ENCODE peak calls at places on chromosomes 6 and 20, in four cellular contexts. O is amniotic stem cell; H is naive thymus-derived CD4-positive, alpha-beta T cell; D is breast epithelium. Y is an unnamed sample.

GRCh38 chr20:58237318-58238182 is 9.1 kb upstream of the ANKRD60 start:
- DNase-seq in D (no peak), H (no peak), O (no peak), Y (no peak)

GRCh38 chr6:159084493-159085091 is 39.8 kb upstream of the TAGAP start:
- DNase-seq in O (no peak), H (no peak), D (no peak), Y (no peak)

GRCh38 chr20:59697082-59697481 is 92.7 kb downstream of the PHACTR3 start:
- DNase-seq in H (no peak), O (no peak), D (no peak), Y (no peak)

GRCh38 chr6:163180874-163181541 is 233.5 kb upstream of the QKI start:
- DNase-seq in O (no peak), H (no peak), D (no peak), Y (peak)

GRCh38 chr20:56800088-56800487 is 171.0 kb downstream of the TFAP2C start:
- DNase-seq in O (no peak), H (no peak), D (no peak), Y (no peak)

GRCh38 chr6:149075616-149076354 is 241.7 kb upstream of the TAB2 start:
- DNase-seq in O (no peak), D (no peak), H (no peak), Y (no peak)

GRCh38 chr6:35505985-35506384 is 6.7 kb downstream of the TULP1 start:
- DNase-seq in D (no peak), O (no peak), H (no peak), Y (no peak)

GRCh38 chr6:659716-660581 is 3.0 kb upstream of the HUS1B start:
- DNase-seq in H (peak), D (no peak), O (no peak), Y (no peak)

GRCh38 chr6:35058041-35058675 is 83.0 kb downstream of the TCP11 start:
- DNase-seq in D (no peak), H (no peak), O (no peak), Y (no peak)

GRCh38 chr6:150088481-150089154 is 19.7 kb upstream of the ULBP3 start:
- DNase-seq in D (no peak), H (no peak), O (no peak), Y (no peak)

GRCh38 chr6:159988983-159989454 is 20.1 kb downstream of the IGF2R start:
- DNase-seq in O (no peak), H (no peak), D (no peak), Y (no peak)

GRCh38 chr6:82240191-82240590 is 7.4 kb downstream of the IBTK start:
- DNase-seq in D (no peak), H (no peak), O (no peak), Y (no peak)

GRCh38 chr6:157228421-157229218 is 94.7 kb downstream of the TMEM242 start:
- DNase-seq in D (peak), O (no peak), H (no peak), Y (no peak)

GRCh38 chr6:29827579-29828470 is at the start of gene HLA-G:
- DNase-seq in H (no peak), D (no peak), O (no peak), Y (no peak)

GRCh38 chr6:27414996-27415395 is 26.4 kb downstream of the ZNF391 start:
- DNase-seq in H (no peak), D (no peak), O (no peak), Y (no peak)

GRCh38 chr20:5886788-5887187 is 63.5 kb downstream of the TRMT6 start:
- DNase-seq in D (no peak), H (no peak), O (no peak), Y (no peak)

GRCh38 chr6:117449549-117450439 is 24.1 kb upstream of the ROS1 start:
- DNase-seq in D (no peak), O (peak), H (peak), Y (peak)

GRCh38 chr6:40999498-41000070 is 39.4 kb downstream of the UNC5CL start:
- DNase-seq in H (no peak), D (no peak), O (no peak), Y (no peak)

GRCh38 chr6:149895702-149896310 is 2.1 kb downstream of the RAET1E start:
- DNase-seq in H (peak), O (no peak), D (no peak), Y (no peak)

GRCh38 chr20:24208652-24209051 is 220.1 kb upstream of the GGTLC1 start:
- DNase-seq in H (no peak), D (no peak), O (no peak), Y (no peak)

GRCh38 chr20:35603695-35604443 is 11.8 kb upstream of the SPAG4 start:
- DNase-seq in O (no peak), H (no peak), D (no peak), Y (no peak)

GRCh38 chr6:109381747-109382575 is at the start of gene CD164:
- DNase-seq in O (peak), H (peak), D (peak), Y (peak)

GRCh38 chr20:44212792-44213191 is 2.2 kb upstream of the OSER1 start:
- DNase-seq in D (no peak), O (no peak), H (no peak), Y (no peak)

GRCh38 chr6:122772724-122773123 is 6.8 kb upstream of the FABP7 start:
- DNase-seq in D (no peak), H (no peak), O (no peak), Y (no peak)

GRCh38 chr6:106451419-106451818 is 90.9 kb downstream of the CRYBG1 start:
- DNase-seq in D (no peak), O (no peak), H (no peak), Y (no peak)

GRCh38 chr6:170021579-170021978 is 269.3 kb downstream of the DLL1 start:
- DNase-seq in D (no peak), H (no peak), O (no peak), Y (no peak)

GRCh38 chr20:48682529-48683385 is 145.0 kb downstream of the PREX1 start:
- DNase-seq in H (no peak), D (peak), O (peak), Y (no peak)

GRCh38 chr6:21459646-21460045 is 133.9 kb upstream of the SOX4 start:
- DNase-seq in O (no peak), D (no peak), H (no peak), Y (no peak)

GRCh38 chr6:31193206-31193605 is 22.7 kb upstream of the POU5F1 start:
- DNase-seq in H (no peak), O (no peak), D (no peak), Y (no peak)

GRCh38 chr6:164962805-164963204 is 346.6 kb downstream of the C6orf118 start:
- DNase-seq in O (no peak), H (no peak), D (no peak), Y (no peak)

GRCh38 chr6:33279971-33280511 is 3.1 kb downstream of the B3GALT4 start:
- DNase-seq in O (no peak), H (no peak), D (no peak), Y (no peak)

GRCh38 chr6:105882071-105882803 is 203.9 kb upstream of the PRDM1 start:
- DNase-seq in D (no peak), O (no peak), H (no peak), Y (no peak)

GRCh38 chr6:25050356-25050755 is 114.6 kb upstream of the RIPOR2 start:
- DNase-seq in D (no peak), O (peak), H (no peak), Y (no peak)

GRCh38 chr20:32737371-32738223 is 5.7 kb downstream of the COMMD7 start:
- DNase-seq in D (no peak), O (no peak), H (peak), Y (no peak)

GRCh38 chr6:136415351-136416005 is 125.8 kb upstream of the BCLAF1 start:
- DNase-seq in H (no peak), O (no peak), D (no peak), Y (no peak)

GRCh38 chr20:24587384-24588046 is 118.1 kb downstream of the SYNDIG1 start:
- DNase-seq in D (no peak), O (no peak), H (no peak), Y (no peak)

GRCh38 chr6:143232849-143233248 is 172.2 kb downstream of the AIG1 start:
- DNase-seq in D (no peak), O (no peak), H (no peak), Y (no peak)

GRCh38 chr6:128964233-128964755 is 81.4 kb downstream of the LAMA2 start:
- DNase-seq in D (no peak), H (no peak), O (no peak), Y (no peak)

GRCh38 chr6:148524976-148525375 is 182.3 kb downstream of the SASH1 start:
- DNase-seq in O (peak), D (no peak), H (no peak), Y (no peak)